ENCODE peak calls at places on chromosomes 16 and 17, in nine cellular contexts. Z, S, U, V, J, E, F, K and D are unnamed samples.

GRCh38 chr16:14672403-14672971 is 21.6 kb downstream of the PLA2G10 start:
- DNase-seq in Z (no peak), S (peak), U (peak), V (no peak), J (no peak), E (peak), F (no peak), K (no peak), D (no peak)

GRCh38 chr16:2977440-2977839 is 2.8 kb downstream of the PKMYT1 start:
- DNase-seq in Z (no peak), S (no peak), U (peak), V (no peak), J (no peak), E (no peak), F (no peak), K (no peak), D (no peak)

GRCh38 chr17:50947844-50948514 is 81.8 kb upstream of the TOB1 start:
- DNase-seq in Z (peak), S (no peak), U (peak), V (peak), J (peak), E (peak), F (no peak), K (no peak), D (no peak)

GRCh38 chr16:12143776-12144175 is 167.2 kb downstream of the SNX29 start:
- DNase-seq in Z (no peak), S (no peak), U (no peak), V (no peak), J (no peak), E (no peak), F (no peak), K (no peak), D (no peak)

GRCh38 chr16:19861069-19861468 is 23.6 kb downstream of the GPRC5B start:
- DNase-seq in Z (peak), S (no peak), U (no peak), V (no peak), J (no peak), E (no peak), F (no peak), K (no peak), D (no peak)

GRCh38 chr17:81039096-81039495 is 4.1 kb downstream of the BAIAP2 start:
- DNase-seq in Z (no peak), S (no peak), U (no peak), V (no peak), J (no peak), E (no peak), F (no peak), K (no peak), D (no peak)

GRCh38 chr17:6755731-6756184 is at the start of gene XAF1:
- DNase-seq in Z (no peak), S (peak), U (peak), V (peak), J (peak), E (no peak), F (no peak), K (peak), D (no peak)

GRCh38 chr17:43530303-43531081 is 15.6 kb downstream of the ETV4 start:
- DNase-seq in Z (peak), S (no peak), U (peak), V (no peak), J (no peak), E (no peak), F (peak), K (peak), D (peak)

GRCh38 chr17:73912360-73912746 is 268.1 kb upstream of the SDK2 start:
- DNase-seq in Z (no peak), S (no peak), U (no peak), V (no peak), J (no peak), E (no peak), F (no peak), K (no peak), D (no peak)

GRCh38 chr17:41718287-41718645 is 6.1 kb downstream of the GAST start:
- DNase-seq in Z (no peak), S (no peak), U (no peak), V (no peak), J (no peak), E (no peak), F (no peak), K (no peak), D (no peak)

GRCh38 chr17:51827140-51827539 is 331.4 kb downstream of the CA10 start:
- DNase-seq in Z (no peak), S (no peak), U (no peak), V (no peak), J (no peak), E (no peak), F (no peak), K (no peak), D (no peak)

GRCh38 chr17:47802341-47803022 is 19.1 kb downstream of the OSBPL7 start:
- DNase-seq in Z (peak), S (peak), U (no peak), V (peak), J (no peak), E (peak), F (peak), K (no peak), D (no peak)

GRCh38 chr17:34254651-34255380 is at the start of gene CCL2:
- DNase-seq in Z (peak), S (no peak), U (peak), V (no peak), J (peak), E (peak), F (peak), K (peak), D (peak)

GRCh38 chr17:9937164-9937835 is 32.2 kb upstream of the RCVRN start:
- DNase-seq in Z (peak), S (no peak), U (peak), V (no peak), J (no peak), E (no peak), F (no peak), K (no peak), D (no peak)

GRCh38 chr16:24737916-24738594 is 8.6 kb downstream of the TNRC6A start:
- DNase-seq in Z (no peak), S (no peak), U (no peak), V (no peak), J (no peak), E (no peak), F (no peak), K (no peak), D (no peak)

GRCh38 chr16:69772560-69773254 is 10.6 kb downstream of the WWP2 start:
- DNase-seq in Z (no peak), S (peak), U (no peak), V (peak), J (no peak), E (no peak), F (no peak), K (no peak), D (no peak)

GRCh38 chr17:70609566-70609965 is 440.2 kb downstream of the KCNJ2 start:
- DNase-seq in Z (peak), S (no peak), U (no peak), V (no peak), J (no peak), E (no peak), F (no peak), K (no peak), D (no peak)

GRCh38 chr17:66040402-66040801 is 151.5 kb downstream of the CEP112 start:
- DNase-seq in Z (no peak), S (no peak), U (peak), V (peak), J (no peak), E (peak), F (no peak), K (no peak), D (no peak)

GRCh38 chr16:85350973-85351372 is 238.7 kb upstream of the CIBAR2 start:
- DNase-seq in Z (peak), S (no peak), U (peak), V (no peak), J (peak), E (peak), F (no peak), K (peak), D (peak)

GRCh38 chr16:86432691-86433090 is 77.6 kb upstream of the FOXF1 start:
- DNase-seq in Z (no peak), S (no peak), U (no peak), V (no peak), J (no peak), E (no peak), F (no peak), K (no peak), D (no peak)

GRCh38 chr17:32335647-32336046 is 6.3 kb downstream of the C17orf75 start:
- DNase-seq in Z (no peak), S (no peak), U (no peak), V (no peak), J (no peak), E (no peak), F (no peak), K (no peak), D (no peak)

GRCh38 chr17:79944251-79944812 is 91.3 kb downstream of the TBC1D16 start:
- DNase-seq in Z (no peak), S (no peak), U (peak), V (peak), J (no peak), E (no peak), F (peak), K (no peak), D (no peak)

GRCh38 chr16:29820730-29821662 is 734 bp downstream of the MVP start:
- DNase-seq in Z (no peak), S (peak), U (peak), V (peak), J (no peak), E (peak), F (no peak), K (no peak), D (no peak)

GRCh38 chr17:74678541-74678940 is 34.2 kb downstream of the CD300LF start:
- DNase-seq in Z (no peak), S (no peak), U (no peak), V (peak), J (no peak), E (peak), F (no peak), K (no peak), D (no peak)

GRCh38 chr17:8588877-8589276 is 41.6 kb downstream of the MYH10 start:
- DNase-seq in Z (no peak), S (no peak), U (no peak), V (no peak), J (no peak), E (no peak), F (no peak), K (no peak), D (no peak)

GRCh38 chr17:63911657-63912100 is 621 bp upstream of the CSHL1 start:
- DNase-seq in Z (peak), S (peak), U (no peak), V (peak), J (no peak), E (peak), F (peak), K (peak), D (no peak)

GRCh38 chr16:1019234-1019933 is 37.8 kb downstream of the SOX8 start:
- DNase-seq in Z (peak), S (no peak), U (no peak), V (no peak), J (no peak), E (no peak), F (no peak), K (peak), D (peak)

GRCh38 chr16:12271006-12271405 is 294.5 kb downstream of the SNX29 start:
- DNase-seq in Z (peak), S (no peak), U (no peak), V (no peak), J (no peak), E (peak), F (no peak), K (no peak), D (no peak)

GRCh38 chr17:17809527-17810373 is 27.0 kb downstream of the SREBF1 start:
- DNase-seq in Z (peak), S (no peak), U (no peak), V (no peak), J (no peak), E (peak), F (no peak), K (peak), D (no peak)

GRCh38 chr17:78314683-78315354 is 45.1 kb downstream of the SOCS3 start:
- DNase-seq in Z (no peak), S (no peak), U (no peak), V (peak), J (no peak), E (no peak), F (no peak), K (no peak), D (no peak)

GRCh38 chr16:66935319-66936011 is at the start of gene CES2:
- DNase-seq in Z (no peak), S (no peak), U (peak), V (no peak), J (peak), E (no peak), F (no peak), K (no peak), D (no peak)